ENCODE peak calls at places on chromosomes 16 and 17, in seven cellular contexts. P, D, R, U, Z, X and B are unnamed samples.

GRCh38 chr17:71084219-71084618 is 914.9 kb downstream of the KCNJ2 start:
- DNase-seq in P (peak; percentile 53), D (no peak), R (peak; percentile 20), U (peak; percentile 78), Z (no peak), X (no peak), B (no peak)

GRCh38 chr17:80818871-80819270 is 172.8 kb upstream of the CHMP6 start:
- DNase-seq in P (no peak), D (no peak), R (no peak), U (no peak), Z (no peak), X (no peak), B (no peak)

GRCh38 chr17:80853076-80853475 is 138.6 kb upstream of the CHMP6 start:
- DNase-seq in P (no peak), D (no peak), R (no peak), U (no peak), Z (no peak), X (no peak), B (no peak)

GRCh38 chr17:72985882-72986720 is 106.4 kb downstream of the SLC39A11 start:
- DNase-seq in P (peak; percentile 81), D (no peak), R (peak; percentile 93), U (peak; percentile 88), Z (peak; percentile 65), X (peak; percentile 55), B (no peak)

GRCh38 chr17:75250009-75250471 is 11.4 kb downstream of the GGA3 start:
- DNase-seq in P (no peak), D (no peak), R (no peak), U (no peak), Z (no peak), X (peak; percentile 42), B (peak; percentile 46)

GRCh38 chr16:82675300-82675699 is 48.5 kb downstream of the CDH13 start:
- DNase-seq in P (no peak), D (no peak), R (no peak), U (no peak), Z (no peak), X (peak; percentile 70), B (no peak)

GRCh38 chr17:50538549-50539410 is 6.2 kb downstream of the EPN3 start:
- DNase-seq in P (peak; percentile 55), D (no peak), R (no peak), U (peak; percentile 46), Z (no peak), X (no peak), B (no peak)

GRCh38 chr16:87344931-87345631 is 27.9 kb upstream of the C16orf95 start:
- DNase-seq in P (no peak), D (no peak), R (no peak), U (peak; percentile 39), Z (no peak), X (peak; percentile 13), B (no peak)

GRCh38 chr17:48392836-48393235 is 37.2 kb downstream of the SKAP1 start:
- DNase-seq in P (no peak), D (no peak), R (no peak), U (no peak), Z (no peak), X (no peak), B (no peak)

GRCh38 chr16:47780213-47780612 is 319.1 kb downstream of the PHKB start:
- DNase-seq in P (no peak), D (no peak), R (no peak), U (no peak), Z (no peak), X (no peak), B (no peak)

GRCh38 chr17:56832446-56832845 is 1.3 kb downstream of the C17orf67 start:
- DNase-seq in P (peak; percentile 13), D (no peak), R (no peak), U (no peak), Z (no peak), X (no peak), B (no peak)

GRCh38 chr17:45425125-45425983 is 7.3 kb downstream of the ARHGAP27 start:
- DNase-seq in P (peak; percentile 94), D (no peak), R (peak; percentile 97), U (peak; percentile 98), Z (peak; percentile 84), X (peak; percentile 62), B (no peak)

GRCh38 chr17:74525781-74526288 is 5.4 kb downstream of the CD300LB start:
- DNase-seq in P (no peak), D (no peak), R (no peak), U (peak; percentile 22), Z (no peak), X (no peak), B (no peak)

GRCh38 chr16:57672416-57672815 is 4.3 kb downstream of the ADGRG3 start:
- DNase-seq in P (no peak), D (no peak), R (no peak), U (no peak), Z (no peak), X (no peak), B (no peak)

GRCh38 chr16:66871840-66872239 is 8.5 kb upstream of the PDP2 start:
- DNase-seq in P (peak; percentile 27), D (no peak), R (no peak), U (no peak), Z (no peak), X (no peak), B (no peak)

GRCh38 chr17:61427567-61427966 is 24.7 kb upstream of the TBX4 start:
- DNase-seq in P (no peak), D (no peak), R (no peak), U (no peak), Z (no peak), X (no peak), B (no peak)

GRCh38 chr17:61422869-61423268 is 23.2 kb downstream of the TBX2 start:
- DNase-seq in P (no peak), D (no peak), R (no peak), U (no peak), Z (no peak), X (no peak), B (no peak)

GRCh38 chr17:61423967-61424649 is 24.5 kb downstream of the TBX2 start:
- DNase-seq in P (no peak), D (no peak), R (no peak), U (no peak), Z (no peak), X (no peak), B (no peak)

GRCh38 chr17:61426482-61427304 is 25.5 kb upstream of the TBX4 start:
- DNase-seq in P (no peak), D (no peak), R (peak; percentile 63), U (no peak), Z (no peak), X (peak; percentile 53), B (no peak)

DNA sequence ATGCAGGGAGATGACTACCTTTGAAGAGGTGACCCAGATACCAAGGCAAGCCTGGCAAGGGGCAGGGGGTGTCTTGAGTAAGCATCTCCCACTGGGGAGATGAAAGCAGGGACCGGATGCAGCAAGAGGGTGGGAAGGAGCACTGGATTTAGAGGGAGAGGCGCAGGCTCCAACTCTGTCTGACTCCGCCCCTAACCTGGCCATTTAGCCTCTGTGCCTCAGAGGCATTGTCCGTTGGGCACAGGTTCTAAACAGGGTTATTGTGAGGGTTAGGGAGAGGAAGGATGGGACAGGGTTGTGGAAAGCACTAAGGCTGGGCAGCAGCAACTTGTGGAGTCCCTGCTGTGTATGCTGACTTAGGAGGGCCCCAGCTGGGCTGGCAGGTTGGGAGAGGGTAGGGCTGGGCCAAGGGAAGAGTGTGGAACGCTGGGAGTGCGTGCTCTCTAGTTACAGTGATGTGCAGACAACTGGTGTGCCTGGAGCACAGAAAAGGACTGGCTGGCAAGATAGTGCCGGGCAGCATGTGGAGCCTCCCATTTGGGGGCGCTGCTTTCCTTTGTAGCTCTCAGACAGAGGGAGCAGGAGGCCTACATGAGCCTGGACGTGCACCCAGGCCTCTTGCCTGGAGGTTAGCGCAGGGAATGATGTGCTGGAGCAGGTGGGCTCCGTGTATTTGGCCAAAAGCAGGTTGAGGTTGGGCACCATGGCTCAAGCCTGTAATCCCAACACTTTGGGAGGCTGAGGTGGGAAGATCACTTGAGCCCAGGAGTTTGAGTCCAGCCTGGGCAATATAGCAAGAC is 26.2 kb downstream of the TBX2 start:
- DNase-seq in P (no peak), D (no peak), R (no peak), U (peak; percentile 90), Z (no peak), X (no peak), B (no peak)
- TF ChIP-seq CTCF in P (peak; percentile 24), D (no peak), R (peak; percentile 41), U (peak; percentile 63), Z (no peak), X (peak; percentile 30), B (no peak)

DNA sequence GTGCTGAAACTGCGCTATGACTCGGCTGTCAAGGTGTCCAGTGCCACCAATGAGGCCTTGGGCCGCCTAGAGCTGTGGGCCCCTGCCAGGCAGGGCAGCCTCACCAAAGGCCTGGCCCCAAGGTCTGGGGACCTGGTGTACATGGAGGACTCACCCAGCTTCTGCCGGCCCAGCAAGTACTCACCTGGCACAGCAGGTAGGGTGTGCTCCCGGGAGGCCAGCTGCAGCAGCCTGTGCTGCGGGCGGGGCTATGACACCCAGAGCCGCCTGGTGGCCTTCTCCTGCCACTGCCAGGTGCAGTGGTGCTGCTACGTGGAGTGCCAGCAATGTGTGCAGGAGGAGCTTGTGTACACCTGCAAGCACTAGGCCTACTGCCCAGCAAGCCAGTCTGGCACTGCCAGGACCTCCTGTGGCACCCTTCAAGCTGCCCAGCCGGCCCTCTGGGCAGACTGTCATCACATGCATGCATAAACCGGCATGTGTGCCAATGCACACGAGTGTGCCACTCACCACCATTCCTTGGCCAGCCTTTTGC is 25.0 kb downstream of the WNT9B start:
- DNase-seq in P (peak; percentile 73), D (no peak), R (no peak), U (peak; percentile 89), Z (peak; percentile 94), X (no peak), B (no peak)
- TF ChIP-seq CTCF in P (no peak), D (peak; percentile 67), R (peak; percentile 34), U (peak; percentile 78), Z (peak; percentile 77), X (peak; percentile 9), B (no peak)

GRCh38 chr16:30934827-30935557 is 11.6 kb downstream of the FBXL19 start:
- DNase-seq in P (peak; percentile 64), D (no peak), R (peak; percentile 45), U (peak; percentile 87), Z (no peak), X (peak; percentile 35), B (no peak)
- TF ChIP-seq CTCF in P (peak; percentile 43), D (peak; percentile 26), R (peak; percentile 40), U (peak; percentile 80), Z (no peak), X (peak; percentile 71), B (no peak)

GRCh38 chr17:9763643-9764042 is 27.7 kb downstream of the DHRS7C start:
- DNase-seq in P (no peak), D (no peak), R (no peak), U (no peak), Z (no peak), X (no peak), B (no peak)
- TF ChIP-seq CTCF in P (no peak), D (no peak), R (no peak), U (no peak), Z (no peak), X (no peak), B (no peak)

DNA sequence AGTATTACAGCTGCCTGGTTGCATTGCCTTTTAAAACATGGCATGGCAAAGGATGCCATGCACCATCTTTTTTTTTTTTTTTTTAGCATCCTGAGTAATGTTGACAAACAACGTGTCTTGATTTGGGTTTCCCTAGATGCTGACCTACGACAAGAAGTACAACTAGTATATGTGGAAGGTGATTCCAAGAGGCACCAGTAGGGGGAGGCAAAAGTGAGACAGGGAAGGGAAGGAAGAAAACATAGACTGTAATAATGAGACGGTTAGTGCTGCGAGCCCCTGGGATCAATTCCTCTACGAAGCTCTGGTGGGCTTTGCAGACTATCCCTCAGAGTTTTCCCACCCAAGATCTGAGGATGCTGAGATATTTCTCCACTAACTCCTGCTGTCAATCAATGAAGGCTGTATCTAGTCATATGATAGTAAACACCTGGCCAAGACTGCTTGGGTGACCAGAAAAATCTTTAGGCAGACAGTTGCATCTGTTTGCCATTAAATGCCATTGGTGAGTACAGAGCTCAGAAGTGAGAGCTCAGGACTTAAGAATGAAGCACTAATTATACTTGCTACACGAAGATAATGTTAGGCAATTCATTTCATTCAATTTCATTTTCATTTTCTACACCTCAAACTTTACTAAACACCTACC is 458.6 kb upstream of the GOT2 start:
- DNase-seq in P (peak; percentile 53), D (no peak), R (no peak), U (peak; percentile 68), Z (no peak), X (peak; percentile 19), B (no peak)
- TF ChIP-seq CTCF in P (peak; percentile 42), D (no peak), R (peak; percentile 22), U (peak; percentile 76), Z (no peak), X (peak; percentile 69), B (no peak)